ENCODE peak calls at places on chromosomes 1 and 21, in five cellular contexts. One of them, this sample, is unnamed.

GRCh38 chr21:33025106-33025470 is 647 bp upstream of the OLIG2 start:
- DNase-seq in A549: no peak
- DNase-seq in naive thymus-derived CD4-positive, alpha-beta T cell: no peak
- DNase-seq in ELR: no peak
- DNase-seq in GM18507: no peak
- DNase-seq in this sample: no peak

GRCh38 chr1:91171906-91172305 is 150.1 kb upstream of the ZNF644 start:
- DNase-seq in ELR: no peak
- DNase-seq in GM18507: no peak
- DNase-seq in naive thymus-derived CD4-positive, alpha-beta T cell: no peak
- DNase-seq in A549: no peak
- DNase-seq in this sample: no peak

GRCh38 chr1:99365545-99365944 is 101.3 kb downstream of the PLPPR4 start:
- DNase-seq in GM18507: no peak
- DNase-seq in ELR: no peak
- DNase-seq in naive thymus-derived CD4-positive, alpha-beta T cell: no peak
- DNase-seq in A549: no peak
- DNase-seq in this sample: no peak

GRCh38 chr1:48644950-48645605 is 131.6 kb downstream of the BEND5 start:
- DNase-seq in naive thymus-derived CD4-positive, alpha-beta T cell: no peak
- DNase-seq in ELR: no peak
- DNase-seq in GM18507: no peak
- DNase-seq in A549: no peak
- DNase-seq in this sample: no peak

GRCh38 chr1:42734201-42735035 is 5.6 kb downstream of the CLDN19 start:
- DNase-seq in naive thymus-derived CD4-positive, alpha-beta T cell: no peak
- DNase-seq in ELR: no peak
- DNase-seq in A549: no peak
- DNase-seq in GM18507: no peak
- DNase-seq in this sample: no peak

GRCh38 chr21:27269646-27270045 is 302.8 kb upstream of the ADAMTS5 start:
- DNase-seq in ELR: peak
- DNase-seq in A549: no peak
- DNase-seq in naive thymus-derived CD4-positive, alpha-beta T cell: no peak
- DNase-seq in GM18507: no peak
- DNase-seq in this sample: no peak

GRCh38 chr1:103948526-103948925 is 198.8 kb downstream of the AMY1C start:
- DNase-seq in ELR: peak
- DNase-seq in GM18507: no peak
- DNase-seq in A549: no peak
- DNase-seq in naive thymus-derived CD4-positive, alpha-beta T cell: no peak
- DNase-seq in this sample: no peak

GRCh38 chr21:42109873-42110525 is 38.9 kb downstream of the UMODL1 start:
- DNase-seq in A549: no peak
- DNase-seq in naive thymus-derived CD4-positive, alpha-beta T cell: no peak
- DNase-seq in GM18507: no peak
- DNase-seq in ELR: no peak
- DNase-seq in this sample: no peak

GRCh38 chr21:36169465-36170128 is 13.0 kb downstream of the DOP1B start:
- DNase-seq in A549: no peak
- DNase-seq in ELR: no peak
- DNase-seq in naive thymus-derived CD4-positive, alpha-beta T cell: no peak
- DNase-seq in GM18507: no peak
- DNase-seq in this sample: no peak

GRCh38 chr1:208183977-208184901 is 59.9 kb downstream of the PLXNA2 start:
- DNase-seq in naive thymus-derived CD4-positive, alpha-beta T cell: no peak
- DNase-seq in ELR: peak
- DNase-seq in GM18507: no peak
- DNase-seq in A549: peak
- DNase-seq in this sample: no peak

GRCh38 chr1:227317541-227318002 is 720 bp downstream of the CDC42BPA start:
- DNase-seq in GM18507: no peak
- DNase-seq in naive thymus-derived CD4-positive, alpha-beta T cell: no peak
- DNase-seq in ELR: peak
- DNase-seq in A549: peak
- DNase-seq in this sample: no peak

GRCh38 chr1:107138166-107138565 is 2.7 kb upstream of the NTNG1 start:
- DNase-seq in ELR: peak
- DNase-seq in naive thymus-derived CD4-positive, alpha-beta T cell: no peak
- DNase-seq in GM18507: no peak
- DNase-seq in A549: no peak
- DNase-seq in this sample: no peak

GRCh38 chr21:44467859-44468195 is 12.5 kb downstream of the LRRC3 start:
- DNase-seq in A549: no peak
- DNase-seq in GM18507: no peak
- DNase-seq in naive thymus-derived CD4-positive, alpha-beta T cell: no peak
- DNase-seq in ELR: no peak
- DNase-seq in this sample: no peak

GRCh38 chr1:88300864-88301263 is 383.2 kb upstream of the PKN2 start:
- DNase-seq in GM18507: no peak
- DNase-seq in A549: no peak
- DNase-seq in ELR: no peak
- DNase-seq in naive thymus-derived CD4-positive, alpha-beta T cell: no peak
- DNase-seq in this sample: no peak

GRCh38 chr1:205950826-205951549 is 7.7 kb upstream of the SLC26A9 start:
- DNase-seq in ELR: peak
- DNase-seq in GM18507: no peak
- DNase-seq in A549: no peak
- DNase-seq in naive thymus-derived CD4-positive, alpha-beta T cell: no peak
- DNase-seq in this sample: no peak

GRCh38 chr1:217469983-217470382 is 160.9 kb downstream of the GPATCH2 start:
- DNase-seq in naive thymus-derived CD4-positive, alpha-beta T cell: no peak
- DNase-seq in GM18507: no peak
- DNase-seq in ELR: no peak
- DNase-seq in A549: no peak
- DNase-seq in this sample: no peak

GRCh38 chr21:36429672-36430546 is 44.7 kb downstream of the CHAF1B start:
- DNase-seq in naive thymus-derived CD4-positive, alpha-beta T cell: peak
- DNase-seq in A549: peak
- DNase-seq in GM18507: peak
- DNase-seq in ELR: peak
- DNase-seq in this sample: peak

GRCh38 chr1:173818459-173818858 is 6.0 kb upstream of the DARS2 start:
- DNase-seq in ELR: no peak
- DNase-seq in GM18507: no peak
- DNase-seq in A549: no peak
- DNase-seq in naive thymus-derived CD4-positive, alpha-beta T cell: no peak
- DNase-seq in this sample: no peak

GRCh38 chr1:41683681-41684500 is 199.4 kb upstream of the EDN2 start:
- DNase-seq in A549: no peak
- DNase-seq in naive thymus-derived CD4-positive, alpha-beta T cell: no peak
- DNase-seq in ELR: peak
- DNase-seq in GM18507: no peak
- DNase-seq in this sample: no peak

GRCh38 chr1:230008721-230009120 is 58.3 kb upstream of the GALNT2 start:
- DNase-seq in GM18507: no peak
- DNase-seq in A549: no peak
- DNase-seq in naive thymus-derived CD4-positive, alpha-beta T cell: no peak
- DNase-seq in ELR: no peak
- DNase-seq in this sample: no peak

GRCh38 chr1:32256473-32257226 is 5.6 kb downstream of the LCK start:
- DNase-seq in naive thymus-derived CD4-positive, alpha-beta T cell: no peak
- DNase-seq in A549: no peak
- DNase-seq in GM18507: no peak
- DNase-seq in ELR: no peak
- DNase-seq in this sample: no peak

GRCh38 chr1:21069549-21069948 is 107.1 kb downstream of the EIF4G3 start:
- DNase-seq in GM18507: no peak
- DNase-seq in naive thymus-derived CD4-positive, alpha-beta T cell: no peak
- DNase-seq in ELR: peak
- DNase-seq in A549: no peak
- DNase-seq in this sample: no peak

GRCh38 chr1:36159614-36160387 is 3.8 kb downstream of the MAP7D1 start:
- DNase-seq in naive thymus-derived CD4-positive, alpha-beta T cell: no peak
- DNase-seq in GM18507: no peak
- DNase-seq in ELR: no peak
- DNase-seq in A549: no peak
- DNase-seq in this sample: no peak

GRCh38 chr1:66438062-66438970 is 95.6 kb upstream of the SGIP1 start:
- DNase-seq in ELR: peak
- DNase-seq in naive thymus-derived CD4-positive, alpha-beta T cell: no peak
- DNase-seq in A549: no peak
- DNase-seq in GM18507: no peak
- DNase-seq in this sample: no peak

GRCh38 chr21:44550807-44551206 is 498 bp downstream of the KRTAP10-2 start:
- DNase-seq in naive thymus-derived CD4-positive, alpha-beta T cell: no peak
- DNase-seq in GM18507: no peak
- DNase-seq in A549: no peak
- DNase-seq in ELR: no peak
- DNase-seq in this sample: no peak

GRCh38 chr1:7232936-7233540 is 447.8 kb downstream of the CAMTA1 start:
- DNase-seq in A549: no peak
- DNase-seq in naive thymus-derived CD4-positive, alpha-beta T cell: no peak
- DNase-seq in GM18507: no peak
- DNase-seq in ELR: no peak
- DNase-seq in this sample: no peak

This sample was measured in stimulated activated naive B cell treated with anti-CD40 and anti-IgM and Interleukin-4, amounts not matched to agents 10 μg/mL and 1 μg/mL and 100 μg/mL, for 72 hours.